ENCODE peak calls at places on chromosomes 6 and 20, in five cellular contexts. A is mesendoderm; X is effector memory CD4-positive, alpha-beta T cell; U is adrenal gland; W is transverse colon. O is an unnamed sample. For H3K27me3, the result is how much of the 10 kb centered on the place peaks cover.

GRCh38 chr6:166463363-166464067 is 80.8 kb upstream of the MPC1 start:
- DNase-seq in U (no peak), X (no peak), A (no peak), W (no peak), O (peak)

GRCh38 chr6:88376759-88377387 is 210.7 kb upstream of the CNR1 start:
- DNase-seq in A (no peak), U (no peak), W (no peak), X (no peak), O (no peak)

GRCh38 chr20:24059174-24059573 is 70.6 kb upstream of the GGTLC1 start:
- DNase-seq in U (no peak), X (no peak), A (no peak), W (no peak), O (no peak)

GRCh38 chr6:142839686-142840040 is 105.3 kb downstream of the HIVEP2 start:
- DNase-seq in U (no peak), X (no peak), A (no peak), W (no peak), O (no peak)

GRCh38 chr6:150235218-150235617 is 92.4 kb downstream of the PPP1R14C start:
- DNase-seq in W (no peak), X (no peak), U (no peak), A (no peak), O (no peak)

GRCh38 chr6:107488875-107489635 is 862 bp upstream of the SOBP start:
- DNase-seq in X (no peak), W (no peak), U (peak), A (peak), O (peak)

GRCh38 chr6:166024252-166024651 is 143.4 kb downstream of the TBXT start:
- DNase-seq in A (no peak), W (no peak), X (no peak), U (no peak), O (no peak)

GRCh38 chr6:43089467-43089866 is 13.4 kb downstream of the PTK7 start:
- DNase-seq in U (no peak), X (no peak), W (no peak), A (peak), O (no peak)

GRCh38 chr6:140283197-140283596 is 908.7 kb upstream of the CITED2 start:
- DNase-seq in A (no peak), U (no peak), W (no peak), X (no peak), O (no peak)

GRCh38 chr6:27076116-27076515 is 171.4 kb upstream of the PRSS16 start:
- DNase-seq in W (no peak), U (no peak), X (no peak), A (no peak), O (no peak)

GRCh38 chr6:27078734-27079357 is 168.7 kb upstream of the PRSS16 start:
- DNase-seq in U (peak), A (peak), W (peak), X (no peak), O (peak)

DNA sequence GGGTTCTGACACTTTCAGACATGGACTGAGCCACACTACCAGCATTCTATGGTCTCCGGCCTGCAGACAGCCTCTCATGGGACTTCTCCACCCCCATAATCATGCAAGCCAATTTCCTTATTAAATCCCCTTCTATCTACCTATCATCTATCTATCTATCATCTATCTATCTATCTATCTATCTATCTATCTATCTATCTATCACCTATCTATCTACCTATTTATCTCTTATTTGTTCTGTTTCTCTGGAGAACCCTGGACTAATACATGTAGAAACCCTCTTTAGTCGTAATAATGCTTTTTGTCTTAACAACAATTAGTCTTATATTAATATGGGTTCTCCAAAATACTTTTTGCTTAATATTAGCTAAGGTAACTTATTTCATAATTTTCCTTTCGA is 174.1 kb upstream of the PRSS16 start:
- DNase-seq in U (no peak), X (no peak), W (no peak), A (no peak), O (no peak)
- H3K27me3 ChIP-seq in U (under half), X (under half), W (under half), A (under half), O (under half)

GRCh38 chr6:71468038-71468437 is 179.4 kb downstream of the OGFRL1 start:
- DNase-seq in A (no peak), X (no peak), W (no peak), U (no peak), O (no peak)
- H3K27me3 ChIP-seq in A (under half), X (under half), W (under half), U (under half), O (under half)

DNA sequence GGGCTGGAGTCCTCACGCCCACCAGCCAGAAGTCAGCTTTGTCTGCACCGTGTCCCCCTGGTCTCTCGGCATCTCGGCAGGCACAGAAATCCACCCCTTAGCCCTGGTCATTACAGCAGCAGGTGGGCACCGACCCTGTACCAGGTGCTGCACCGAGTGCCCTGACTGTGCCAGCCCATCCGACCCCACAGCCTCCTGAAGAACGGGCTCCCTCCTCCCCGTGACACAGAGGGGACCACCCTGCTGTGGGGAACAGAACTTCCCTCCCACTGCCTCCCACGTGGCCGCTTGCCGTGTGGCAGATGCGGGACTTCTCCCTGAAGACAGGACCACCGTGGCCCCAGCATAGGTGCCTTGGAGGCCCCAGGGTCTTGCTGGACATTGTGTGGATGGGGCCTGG is 161.2 kb downstream of the TAF4 start:
- DNase-seq in U (no peak), W (no peak), X (no peak), A (no peak), O (no peak)
- H3K27me3 ChIP-seq in U (under half), W (under half), X (under half), A (under half), O (under half)

DNA sequence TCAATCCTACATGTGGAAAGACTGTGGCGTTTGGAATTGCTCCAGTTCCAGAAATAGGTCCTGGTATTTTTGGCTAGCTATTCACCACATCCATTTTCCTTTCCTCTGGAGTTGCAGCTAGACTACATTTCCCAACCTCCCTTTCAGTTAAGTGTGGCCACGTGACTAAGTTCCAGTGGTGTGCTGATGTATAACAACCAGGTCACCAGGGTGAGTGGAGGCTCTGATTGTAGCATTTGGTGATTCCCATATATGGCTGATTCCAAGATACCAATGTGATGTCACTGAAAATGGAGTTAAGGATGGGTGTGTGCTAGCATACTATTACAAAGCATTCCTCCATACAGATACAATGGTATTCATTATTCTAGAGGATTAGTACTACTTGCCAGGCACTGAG is 49.7 kb upstream of the STK35 start:
- DNase-seq in W (no peak), U (no peak), X (no peak), A (peak), O (no peak)
- H3K27me3 ChIP-seq in W (under half), U (under half), X (under half), A (under half), O (under half)

O was measured in HL-60.